ENCODE peak calls at places on chromosomes 11 and 22, in six cellular contexts. C is GM12878, R is H1, Y is GM12892, T is K562, B is HepG2. V is an unnamed sample.

GRCh38 chr11:112355726-112356125 is 95.1 kb upstream of the PLET1 start:
- DNase-seq in T (peak; percentile 28), C (no peak), Y (no peak), R (peak; percentile 56), B (no peak), V (peak; percentile 16)

GRCh38 chr11:135069884-135070283 is 657.8 kb upstream of the B3GAT1 start:
- DNase-seq in B (no peak), T (no peak), Y (no peak), R (no peak), C (no peak), V (no peak)

GRCh38 chr22:40396882-40397281 is 26.5 kb downstream of the SGSM3 start:
- DNase-seq in Y (no peak), R (peak; percentile 53), B (no peak), T (no peak), C (no peak), V (no peak)

GRCh38 chr11:48047616-48048015 is 67.3 kb downstream of the PTPRJ start:
- DNase-seq in Y (no peak), T (no peak), C (no peak), R (no peak), B (no peak), V (no peak)

GRCh38 chr11:86477495-86478155 is 102.9 kb downstream of the CCDC81 start:
- DNase-seq in R (no peak), T (no peak), B (no peak), Y (no peak), C (no peak), V (no peak)

GRCh38 chr11:58958500-58958899 is 19.2 kb downstream of the GLYATL1 start:
- DNase-seq in Y (peak; percentile 26), C (peak; percentile 2), B (peak; percentile 23), R (peak; percentile 72), T (peak; percentile 58), V (peak; percentile 20)

GRCh38 chr11:80165763-80166162 is 724.9 kb upstream of the TENM4 start:
- DNase-seq in C (no peak), Y (no peak), B (no peak), T (no peak), R (no peak), V (no peak)

GRCh38 chr11:126318642-126319373 is 14.9 kb downstream of the DCPS start:
- DNase-seq in C (peak; percentile 55), B (no peak), Y (no peak), R (no peak), T (no peak), V (no peak)

GRCh38 chr11:75762885-75763284 is 5.7 kb upstream of the DGAT2 start:
- DNase-seq in B (peak; percentile 88), Y (no peak), C (no peak), R (no peak), T (no peak), V (no peak)

GRCh38 chr22:25061134-25061533 is 108.6 kb downstream of the KIAA1671 start:
- DNase-seq in Y (no peak), T (no peak), R (no peak), C (no peak), B (no peak), V (no peak)

GRCh38 chr22:20590477-20591294 is 83.3 kb downstream of the MED15 start:
- DNase-seq in T (no peak), Y (no peak), B (no peak), C (no peak), R (no peak), V (no peak)

GRCh38 chr11:104105155-104105554 is 58.8 kb downstream of the PDGFD start:
- DNase-seq in B (no peak), T (no peak), Y (no peak), R (no peak), C (no peak), V (no peak)

GRCh38 chr11:86370922-86371614 is 3.6 kb upstream of the CCDC81 start:
- DNase-seq in T (no peak), Y (no peak), C (no peak), B (peak; percentile 5), R (no peak), V (no peak)

DNA sequence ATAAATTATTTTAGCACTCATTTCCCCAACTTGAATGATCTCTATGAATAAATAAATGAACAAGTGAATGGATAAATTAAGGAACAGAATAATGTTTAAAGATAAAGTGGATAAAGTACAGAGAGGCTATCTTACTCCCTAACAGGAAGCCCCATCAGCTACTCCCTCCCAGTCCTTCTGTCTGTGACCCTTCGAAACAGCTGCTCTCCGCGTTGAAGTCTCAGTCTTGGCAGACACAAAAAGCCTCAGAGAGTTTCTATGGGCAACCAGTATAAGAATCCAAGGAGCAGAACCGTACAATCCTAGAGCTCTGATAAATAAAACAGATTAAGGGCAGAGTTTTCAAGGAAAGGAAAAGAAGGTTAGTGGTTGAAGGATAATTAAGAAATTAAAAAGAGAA is 35.0 kb downstream of the GUCY1A2 start:
- DNase-seq in R (no peak), B (no peak), C (no peak), T (no peak), Y (no peak), V (no peak)
- TF ChIP-seq TAF1 in R (no peak), B (no peak), C (no peak), T (no peak), Y (no peak), V (no peak)

GRCh38 chr22:21938071-21938822 is 14.4 kb downstream of the PPM1F start:
- DNase-seq in Y (peak; percentile 94), R (peak; percentile 99), T (peak; percentile 100), C (peak; percentile 62), B (peak; percentile 83), V (peak; percentile 98)
- TF ChIP-seq POLR2A in Y (peak; percentile 73), R (no peak), T (no peak), C (peak; percentile 85), B (peak; percentile 57), V (peak; percentile 41)

DNA sequence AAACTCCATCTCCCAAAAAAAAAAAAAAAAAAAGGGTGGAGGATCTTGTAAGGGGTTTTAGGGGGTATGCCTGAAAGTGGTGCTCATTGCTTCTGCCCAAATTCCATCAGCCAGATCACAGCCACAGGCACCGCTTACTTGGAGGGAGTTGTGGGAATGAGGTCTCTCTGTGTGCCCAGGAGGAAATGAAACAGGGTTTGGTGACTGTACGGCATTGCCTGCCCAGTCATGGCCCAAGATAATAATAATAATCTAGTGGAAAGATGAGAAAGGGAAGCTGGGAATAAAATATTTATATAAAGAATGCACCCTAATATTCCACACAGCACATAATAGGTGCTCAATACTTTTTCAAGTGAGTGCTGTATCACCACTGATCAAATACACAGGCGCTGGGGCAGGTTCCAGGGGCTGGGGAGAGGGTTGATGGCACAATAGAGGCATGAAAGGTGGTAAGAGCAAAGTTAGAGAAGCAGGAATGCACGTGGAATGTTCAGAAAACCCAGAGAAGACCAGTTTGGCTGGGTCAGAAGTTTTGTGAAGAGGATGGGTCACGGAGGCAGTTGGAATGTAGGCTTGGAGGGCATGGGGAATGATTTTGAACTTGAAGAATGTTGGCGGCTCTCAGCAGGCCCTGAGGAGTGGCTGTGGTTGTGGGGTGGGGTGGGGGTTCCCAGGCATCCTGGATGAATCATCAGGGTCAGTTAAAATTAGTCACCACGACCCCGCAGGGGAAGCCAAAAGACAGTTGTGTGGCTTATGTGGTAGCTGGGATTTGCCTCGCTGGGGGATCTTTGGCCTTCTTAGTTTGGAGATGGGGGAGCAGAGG is 12.5 kb upstream of the MB start:
- DNase-seq in T (peak; percentile 31), B (no peak), C (peak; percentile 61), Y (no peak), R (no peak), V (peak; percentile 31)
- TF ChIP-seq TAF1 in T (no peak), B (no peak), C (no peak), Y (no peak), R (no peak), V (no peak)

GRCh38 chr11:72783144-72783910 is 10.5 kb downstream of the STARD10 start:
- DNase-seq in T (no peak), B (no peak), C (no peak), R (no peak), Y (no peak), V (no peak)
- TF ChIP-seq POLR2A in T (no peak), B (no peak), C (no peak), R (no peak), Y (no peak), V (no peak)

DNA sequence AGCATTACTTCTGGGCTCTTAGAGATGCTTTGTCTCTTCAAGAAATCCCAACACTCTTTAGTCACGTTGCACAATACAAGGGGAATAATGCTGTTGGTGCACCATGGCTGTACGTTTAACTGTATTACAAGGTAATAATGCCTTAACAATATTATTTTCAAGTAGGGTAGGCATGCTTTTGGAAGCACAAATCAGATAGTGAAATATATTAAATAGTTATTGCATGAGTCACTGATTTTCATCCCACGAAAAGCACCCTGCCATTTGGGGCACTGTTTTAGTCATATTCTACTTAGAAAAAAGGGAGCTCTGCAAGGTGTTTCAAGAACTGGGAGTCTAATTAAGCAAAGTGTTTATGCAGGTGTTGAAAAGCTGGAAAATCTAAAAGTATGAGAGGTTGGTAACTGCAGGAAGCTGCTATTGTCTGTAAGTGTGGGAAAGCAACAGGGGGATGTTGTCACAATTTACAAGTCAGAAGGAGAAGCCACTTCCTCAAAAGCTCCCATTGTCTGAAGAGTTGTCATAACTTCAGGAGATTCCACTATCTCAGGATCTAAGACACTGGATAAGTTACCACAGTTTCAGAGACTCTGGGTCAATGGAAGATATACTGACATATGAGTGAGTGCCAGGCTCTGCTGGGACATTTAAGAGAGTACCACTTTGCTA is 218.2 kb downstream of the JRKL start:
- DNase-seq in Y (no peak), C (no peak), B (no peak), R (no peak), T (no peak), V (no peak)
- TF ChIP-seq TAF1 in Y (no peak), C (no peak), B (no peak), R (no peak), T (no peak), V (no peak)

GRCh38 chr11:3840870-3841425 is at the start of gene RHOG:
- DNase-seq in B (peak; percentile 35), C (no peak), R (peak; percentile 89), Y (peak; percentile 83), T (peak; percentile 92), V (peak; percentile 84)
- TF ChIP-seq POLR2A in B (peak; percentile 65), C (peak; percentile 72), R (no peak), Y (peak; percentile 48), T (no peak), V (no peak)

GRCh38 chr22:22576244-22576988 is 17.4 kb upstream of the PRAME start:
- DNase-seq in B (peak; percentile 32), C (no peak), Y (no peak), R (peak; percentile 86), T (peak; percentile 98), V (peak; percentile 45)
- TF ChIP-seq TAF1 in B (no peak), C (no peak), Y (no peak), R (no peak), T (no peak), V (no peak)

GRCh38 chr11:115473167-115473566 is 31.0 kb downstream of the CADM1 start:
- DNase-seq in Y (no peak), B (no peak), T (no peak), R (no peak), C (no peak), V (no peak)
- TF ChIP-seq POLR2A in Y (no peak), B (no peak), T (no peak), R (no peak), C (no peak), V (no peak)

GRCh38 chr11:11659567-11660341 is 37.9 kb upstream of the GALNT18 start:
- DNase-seq in B (no peak), C (no peak), T (peak; percentile 11), R (no peak), Y (no peak), V (no peak)
- TF ChIP-seq TAF1 in B (no peak), C (no peak), T (no peak), R (no peak), Y (no peak), V (no peak)

GRCh38 chr11:65440831-65441499 is 18.4 kb downstream of the NEAT1 start:
- DNase-seq in C (peak; percentile 98), B (no peak), T (no peak), Y (no peak), R (no peak), V (no peak)
- TF ChIP-seq POLR2A in C (peak; percentile 47), B (peak; percentile 7), T (peak; percentile 61), Y (no peak), R (no peak), V (peak; percentile 50)